ENCODE peak calls at places on chromosomes 6 and 20, in seven cellular contexts. One of them, this sample, is unnamed.

GRCh38 chr20:63520939-63521601 is 505 bp downstream of the PPDPF start:
- DNase-seq in mesendoderm: peak; percentile 73
- DNase-seq in IMR-90: peak; percentile 53
- DNase-seq in H9: peak; percentile 54
- DNase-seq in trophoblast cell: peak; percentile 25
- DNase-seq in H1: no peak
- DNase-seq in mesenchymal stem cell: peak; percentile 58
- DNase-seq in this sample: peak; percentile 70

GRCh38 chr6:161564951-161565350 is 291.1 kb upstream of the AGPAT4 start:
- DNase-seq in mesendoderm: no peak
- DNase-seq in IMR-90: no peak
- DNase-seq in H9: no peak
- DNase-seq in trophoblast cell: no peak
- DNase-seq in H1: no peak
- DNase-seq in mesenchymal stem cell: no peak
- DNase-seq in this sample: no peak

GRCh38 chr20:36571564-36572504 is 1.6 kb upstream of the TGIF2 start:
- DNase-seq in mesendoderm: peak; percentile 93
- DNase-seq in IMR-90: no peak
- DNase-seq in H9: peak; percentile 91
- DNase-seq in trophoblast cell: no peak
- DNase-seq in H1: peak; percentile 61
- DNase-seq in mesenchymal stem cell: peak; percentile 19
- DNase-seq in this sample: no peak

GRCh38 chr20:53716385-53716784 is 122.7 kb upstream of the ZNF217 start:
- DNase-seq in mesendoderm: no peak
- DNase-seq in IMR-90: no peak
- DNase-seq in H9: no peak
- DNase-seq in trophoblast cell: no peak
- DNase-seq in H1: no peak
- DNase-seq in mesenchymal stem cell: no peak
- DNase-seq in this sample: no peak

GRCh38 chr6:87155920-87156600 is 695 bp downstream of the ZNF292 start:
- DNase-seq in mesendoderm: peak; percentile 88
- DNase-seq in IMR-90: peak; percentile 46
- DNase-seq in H9: peak; percentile 71
- DNase-seq in trophoblast cell: peak; percentile 47
- DNase-seq in H1: no peak
- DNase-seq in mesenchymal stem cell: peak; percentile 78
- DNase-seq in this sample: peak; percentile 85

GRCh38 chr20:57620999-57621398 is 773 bp upstream of the ZBP1 start:
- DNase-seq in mesendoderm: no peak
- DNase-seq in IMR-90: no peak
- DNase-seq in H9: no peak
- DNase-seq in trophoblast cell: no peak
- DNase-seq in H1: no peak
- DNase-seq in mesenchymal stem cell: no peak
- DNase-seq in this sample: no peak

GRCh38 chr6:93496548-93496947 is 77.2 kb upstream of the EPHA7 start:
- DNase-seq in mesendoderm: peak; percentile 28
- DNase-seq in IMR-90: no peak
- DNase-seq in H9: no peak
- DNase-seq in trophoblast cell: no peak
- DNase-seq in H1: no peak
- DNase-seq in mesenchymal stem cell: no peak
- DNase-seq in this sample: no peak

GRCh38 chr6:3286641-3287171 is 28.0 kb downstream of the PSMG4 start:
- DNase-seq in mesendoderm: no peak
- DNase-seq in IMR-90: no peak
- DNase-seq in H9: no peak
- DNase-seq in trophoblast cell: no peak
- DNase-seq in H1: no peak
- DNase-seq in mesenchymal stem cell: no peak
- DNase-seq in this sample: no peak

GRCh38 chr20:46004187-46004586 is 4.5 kb upstream of the MMP9 start:
- DNase-seq in mesendoderm: peak; percentile 49
- DNase-seq in IMR-90: no peak
- DNase-seq in H9: no peak
- DNase-seq in trophoblast cell: peak; percentile 32
- DNase-seq in H1: no peak
- DNase-seq in mesenchymal stem cell: no peak
- DNase-seq in this sample: no peak

GRCh38 chr6:31837612-31838553 is 10.3 kb downstream of the HSPA1B start:
- DNase-seq in mesendoderm: no peak
- DNase-seq in IMR-90: no peak
- DNase-seq in H9: no peak
- DNase-seq in trophoblast cell: no peak
- DNase-seq in H1: no peak
- DNase-seq in mesenchymal stem cell: no peak
- DNase-seq in this sample: no peak

GRCh38 chr6:12288844-12289654 is 1.1 kb upstream of the EDN1 start:
- DNase-seq in mesendoderm: peak; percentile 96
- DNase-seq in IMR-90: peak; percentile 74
- DNase-seq in H9: peak; percentile 70
- DNase-seq in trophoblast cell: peak; percentile 91
- DNase-seq in H1: peak; percentile 39
- DNase-seq in mesenchymal stem cell: peak; percentile 75
- DNase-seq in this sample: peak; percentile 59

GRCh38 chr6:161744211-161745067 is 470.6 kb upstream of the AGPAT4 start:
- DNase-seq in mesendoderm: no peak
- DNase-seq in IMR-90: no peak
- DNase-seq in H9: no peak
- DNase-seq in trophoblast cell: no peak
- DNase-seq in H1: no peak
- DNase-seq in mesenchymal stem cell: no peak
- DNase-seq in this sample: no peak

GRCh38 chr6:12222405-12223366 is 67.5 kb upstream of the EDN1 start:
- DNase-seq in mesendoderm: peak; percentile 51
- DNase-seq in IMR-90: no peak
- DNase-seq in H9: no peak
- DNase-seq in trophoblast cell: peak; percentile 88
- DNase-seq in H1: no peak
- DNase-seq in mesenchymal stem cell: no peak
- DNase-seq in this sample: no peak

GRCh38 chr6:158835616-158836221 is 16.6 kb upstream of the EZR start:
- DNase-seq in mesendoderm: peak; percentile 57
- DNase-seq in IMR-90: peak; percentile 30
- DNase-seq in H9: peak; percentile 79
- DNase-seq in trophoblast cell: peak; percentile 94
- DNase-seq in H1: no peak
- DNase-seq in mesenchymal stem cell: no peak
- DNase-seq in this sample: no peak

GRCh38 chr6:147577466-147577865 is 69.0 kb downstream of the SAMD5 start:
- DNase-seq in mesendoderm: no peak
- DNase-seq in IMR-90: no peak
- DNase-seq in H9: no peak
- DNase-seq in trophoblast cell: no peak
- DNase-seq in H1: no peak
- DNase-seq in mesenchymal stem cell: no peak
- DNase-seq in this sample: no peak

GRCh38 chr6:75145976-75146375 is 59.9 kb downstream of the COL12A1 start:
- DNase-seq in mesendoderm: peak; percentile 26
- DNase-seq in IMR-90: no peak
- DNase-seq in H9: no peak
- DNase-seq in trophoblast cell: no peak
- DNase-seq in H1: no peak
- DNase-seq in mesenchymal stem cell: no peak
- DNase-seq in this sample: no peak

GRCh38 chr6:158816329-158816728 is 2.8 kb downstream of the EZR start:
- DNase-seq in mesendoderm: peak; percentile 44
- DNase-seq in IMR-90: no peak
- DNase-seq in H9: no peak
- DNase-seq in trophoblast cell: peak; percentile 45
- DNase-seq in H1: no peak
- DNase-seq in mesenchymal stem cell: no peak
- DNase-seq in this sample: no peak

GRCh38 chr20:63319164-63320040 is 26.4 kb downstream of the COL20A1 start:
- DNase-seq in mesendoderm: no peak
- DNase-seq in IMR-90: no peak
- DNase-seq in H9: no peak
- DNase-seq in trophoblast cell: no peak
- DNase-seq in H1: no peak
- DNase-seq in mesenchymal stem cell: no peak
- DNase-seq in this sample: no peak

GRCh38 chr6:107811591-107812218 is 12.4 kb downstream of the SCML4 start:
- DNase-seq in mesendoderm: no peak
- DNase-seq in IMR-90: peak; percentile 21
- DNase-seq in H9: no peak
- DNase-seq in trophoblast cell: peak; percentile 89
- DNase-seq in H1: no peak
- DNase-seq in mesenchymal stem cell: peak; percentile 74
- DNase-seq in this sample: no peak

GRCh38 chr6:4939241-4939640 is 64.6 kb downstream of the RPP40 start:
- DNase-seq in mesendoderm: no peak
- DNase-seq in IMR-90: no peak
- DNase-seq in H9: no peak
- DNase-seq in trophoblast cell: no peak
- DNase-seq in H1: no peak
- DNase-seq in mesenchymal stem cell: no peak
- DNase-seq in this sample: no peak

DNA sequence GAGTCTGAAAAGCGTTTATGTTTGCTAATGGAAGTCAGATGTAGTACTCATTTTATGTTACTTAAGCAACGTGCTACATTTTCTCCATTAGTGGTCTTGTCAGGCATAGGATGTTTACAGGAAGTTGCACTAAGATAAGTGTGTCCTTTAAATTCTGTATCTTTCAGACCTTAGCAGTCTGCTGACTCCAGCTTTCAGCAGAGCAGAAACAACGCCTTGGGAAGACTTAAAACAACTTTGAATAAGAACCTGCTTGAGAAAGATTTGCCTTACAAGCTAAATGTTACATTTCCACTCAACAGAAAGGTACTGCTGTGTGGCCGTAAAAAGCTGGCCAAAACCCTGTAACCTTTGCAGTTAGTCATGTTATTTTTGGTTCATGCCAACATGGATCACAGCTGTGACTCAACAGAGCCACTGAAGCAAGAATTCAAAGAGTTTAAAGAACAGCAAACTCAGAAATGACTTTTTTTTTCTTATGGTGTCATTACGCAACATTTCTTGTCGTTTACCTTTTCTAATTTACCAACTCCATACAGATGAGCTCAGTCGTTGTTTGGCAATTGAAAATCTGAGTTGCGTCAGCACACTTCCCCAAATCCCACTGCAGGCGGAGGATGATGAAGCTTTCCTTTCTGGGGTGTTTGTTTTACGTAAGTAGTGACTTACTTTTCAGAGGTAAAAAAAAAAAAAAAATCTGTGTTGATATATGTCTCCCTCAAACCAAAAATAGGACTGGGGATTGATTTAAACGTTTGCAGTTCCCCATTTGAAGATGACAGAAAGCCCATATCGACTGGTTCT is 27.9 kb upstream of the BMP6 start:
- DNase-seq in mesendoderm: peak; percentile 20
- DNase-seq in IMR-90: peak; percentile 97
- DNase-seq in H9: no peak
- DNase-seq in trophoblast cell: peak; percentile 94
- DNase-seq in H1: no peak
- DNase-seq in mesenchymal stem cell: peak; percentile 89
- DNase-seq in this sample: no peak
- H3K4ac ChIP-seq in mesendoderm: no peak overlapping the region
- H3K4ac ChIP-seq in IMR-90: peak overlapping the region; percentile 75
- H3K4ac ChIP-seq in H9: no peak overlapping the region
- H3K4ac ChIP-seq in trophoblast cell: no peak overlapping the region
- H3K4ac ChIP-seq in H1: no peak overlapping the region
- H3K4ac ChIP-seq in mesenchymal stem cell: no peak overlapping the region
- H3K4ac ChIP-seq in this sample: no peak overlapping the region

DNA sequence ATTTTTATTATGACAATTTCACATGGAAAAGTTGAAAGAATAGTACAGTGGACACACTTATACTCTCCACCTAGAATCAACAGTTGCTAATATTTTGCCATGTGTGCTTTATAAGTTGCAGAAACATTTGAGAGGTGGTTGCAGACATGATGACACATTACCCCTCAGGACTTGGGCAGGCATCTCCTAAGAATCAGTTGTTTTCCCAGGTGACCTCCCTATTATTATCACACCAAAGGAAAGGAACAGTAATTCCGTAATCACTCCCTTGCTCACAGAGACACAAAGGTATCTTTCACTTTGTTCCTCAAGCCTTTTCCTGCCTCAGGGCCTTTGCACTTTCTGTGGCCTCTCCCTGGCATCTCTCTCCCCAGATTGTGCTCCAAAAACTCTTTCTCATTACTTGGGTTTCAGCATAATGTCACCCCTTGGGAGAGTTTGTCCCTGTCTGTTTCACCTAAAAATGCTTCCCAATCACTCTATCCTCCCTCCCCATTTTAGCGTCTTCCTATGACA is 5.9 kb upstream of the SULF2 start:
- DNase-seq in mesendoderm: no peak
- DNase-seq in IMR-90: no peak
- DNase-seq in H9: no peak
- DNase-seq in trophoblast cell: no peak
- DNase-seq in H1: no peak
- DNase-seq in mesenchymal stem cell: no peak
- DNase-seq in this sample: no peak
- H3K4ac ChIP-seq in mesendoderm: no peak overlapping the region
- H3K4ac ChIP-seq in IMR-90: no peak overlapping the region
- H3K4ac ChIP-seq in H9: no peak overlapping the region
- H3K4ac ChIP-seq in trophoblast cell: no peak overlapping the region
- H3K4ac ChIP-seq in H1: no peak overlapping the region
- H3K4ac ChIP-seq in mesenchymal stem cell: no peak overlapping the region
- H3K4ac ChIP-seq in this sample: no peak overlapping the region

GRCh38 chr6:166467436-166468000 is 84.8 kb upstream of the MPC1 start:
- DNase-seq in mesendoderm: no peak
- DNase-seq in IMR-90: no peak
- DNase-seq in H9: peak; percentile 18
- DNase-seq in trophoblast cell: no peak
- DNase-seq in H1: no peak
- DNase-seq in mesenchymal stem cell: no peak
- DNase-seq in this sample: no peak

GRCh38 chr6:166470863-166471410 is 88.2 kb upstream of the MPC1 start:
- DNase-seq in mesendoderm: no peak
- DNase-seq in IMR-90: no peak
- DNase-seq in H9: no peak
- DNase-seq in trophoblast cell: no peak
- DNase-seq in H1: no peak
- DNase-seq in mesenchymal stem cell: no peak
- DNase-seq in this sample: no peak

GRCh38 chr6:166469426-166469961 is 86.8 kb upstream of the MPC1 start:
- DNase-seq in mesendoderm: no peak
- DNase-seq in IMR-90: no peak
- DNase-seq in H9: no peak
- DNase-seq in trophoblast cell: no peak
- DNase-seq in H1: no peak
- DNase-seq in mesenchymal stem cell: no peak
- DNase-seq in this sample: no peak

GRCh38 chr6:166471797-166472260 is 89.1 kb upstream of the MPC1 start:
- DNase-seq in mesendoderm: no peak
- DNase-seq in IMR-90: no peak
- DNase-seq in H9: peak; percentile 14
- DNase-seq in trophoblast cell: no peak
- DNase-seq in H1: no peak
- DNase-seq in mesenchymal stem cell: no peak
- DNase-seq in this sample: no peak

GRCh38 chr6:166470029-166470862 is 87.5 kb upstream of the MPC1 start:
- DNase-seq in mesendoderm: no peak
- DNase-seq in IMR-90: no peak
- DNase-seq in H9: no peak
- DNase-seq in trophoblast cell: peak; percentile 59
- DNase-seq in H1: no peak
- DNase-seq in mesenchymal stem cell: no peak
- DNase-seq in this sample: no peak
- H3K4ac ChIP-seq in mesendoderm: no peak overlapping the region
- H3K4ac ChIP-seq in IMR-90: no peak overlapping the region
- H3K4ac ChIP-seq in H9: no peak overlapping the region
- H3K4ac ChIP-seq in trophoblast cell: no peak overlapping the region
- H3K4ac ChIP-seq in H1: no peak overlapping the region
- H3K4ac ChIP-seq in mesenchymal stem cell: no peak overlapping the region
- H3K4ac ChIP-seq in this sample: no peak overlapping the region

GRCh38 chr6:34355889-34356288 is 36.6 kb downstream of the NUDT3 start:
- DNase-seq in mesendoderm: no peak
- DNase-seq in IMR-90: no peak
- DNase-seq in H9: no peak
- DNase-seq in trophoblast cell: no peak
- DNase-seq in H1: no peak
- DNase-seq in mesenchymal stem cell: no peak
- DNase-seq in this sample: no peak
- H3K4ac ChIP-seq in mesendoderm: no peak overlapping the region
- H3K4ac ChIP-seq in IMR-90: no peak overlapping the region
- H3K4ac ChIP-seq in H9: no peak overlapping the region
- H3K4ac ChIP-seq in trophoblast cell: no peak overlapping the region
- H3K4ac ChIP-seq in H1: no peak overlapping the region
- H3K4ac ChIP-seq in mesenchymal stem cell: no peak overlapping the region
- H3K4ac ChIP-seq in this sample: no peak overlapping the region